ENCODE peak calls at places on chromosomes 2 and 18, in ten cellular contexts. C is stimulated activated CD4-positive, alpha-beta T cell treated with anti-CD3 and anti-CD28 coated beads, Interleukin-15, amount 100 ng/mL, for 1 hour; I is CD4-positive, alpha-beta T cell; E is cardiac fibroblast; S is HCT116; W is germinal center; K is putamen; A is left ventricle myocardium superior; U is GM03348; P is mucosa of gallbladder. T is an unnamed sample.
A peak's percentile ranks its signal among the peaks of the same experiment; 100 is the strongest.

GRCh38 chr2:74834806-74835755 is 1.2 kb downstream of the HK2 start:
- DNase-seq in C (peak; percentile 74), I (peak; percentile 37), E (peak; percentile 36), S (no peak), W (peak; percentile 53), K (no peak), A (peak; percentile 54), U (peak; percentile 71), P (no peak), T (peak; percentile 49)

GRCh38 chr2:152542995-152543481 is 174.2 kb downstream of the PRPF40A start:
- DNase-seq in C (no peak), I (no peak), E (peak; percentile 96), S (peak; percentile 41), W (no peak), K (peak; percentile 84), A (no peak), U (peak; percentile 79), P (no peak), T (no peak)

GRCh38 chr2:235773188-235773928 is 279.5 kb downstream of the AGAP1 start:
- DNase-seq in C (no peak), I (no peak), E (no peak), S (no peak), W (no peak), K (no peak), A (no peak), U (no peak), P (no peak), T (no peak)

GRCh38 chr2:101751875-101752619 is 54.5 kb downstream of the MAP4K4 start:
- DNase-seq in C (no peak), I (no peak), E (no peak), S (no peak), W (peak; percentile 72), K (no peak), A (no peak), U (no peak), P (no peak), T (no peak)

GRCh38 chr2:10264506-10265327 is 38.0 kb upstream of the HPCAL1 start:
- DNase-seq in C (no peak), I (no peak), E (no peak), S (no peak), W (no peak), K (no peak), A (no peak), U (no peak), P (no peak), T (no peak)

GRCh38 chr2:72603481-72603880 is 222.4 kb downstream of the EXOC6B start:
- DNase-seq in C (no peak), I (no peak), E (peak; percentile 14), S (no peak), W (no peak), K (no peak), A (no peak), U (no peak), P (no peak), T (no peak)

GRCh38 chr18:12726774-12727550 is 24.1 kb downstream of the PSMG2 start:
- DNase-seq in C (no peak), I (peak; percentile 36), E (peak; percentile 89), S (peak; percentile 49), W (peak; percentile 77), K (peak; percentile 75), A (no peak), U (peak; percentile 80), P (peak; percentile 66), T (peak; percentile 38)

GRCh38 chr2:46315103-46315890 is 18.1 kb downstream of the EPAS1 start:
- DNase-seq in C (no peak), I (no peak), E (peak; percentile 100), S (peak; percentile 52), W (no peak), K (peak; percentile 45), A (peak; percentile 89), U (peak; percentile 90), P (peak; percentile 94), T (no peak)

GRCh38 chr2:162153608-162154224 is 1.7 kb upstream of the GCG start:
- DNase-seq in C (peak; percentile 3), I (peak; percentile 42), E (peak; percentile 74), S (peak; percentile 52), W (peak; percentile 25), K (peak; percentile 56), A (no peak), U (peak; percentile 11), P (peak; percentile 65), T (peak; percentile 44)

GRCh38 chr2:240170354-240170735 is 29.9 kb upstream of the OTOS start:
- DNase-seq in C (no peak), I (no peak), E (no peak), S (no peak), W (no peak), K (no peak), A (no peak), U (no peak), P (no peak), T (no peak)

GRCh38 chr2:30940805-30941204 is 133.6 kb upstream of the CAPN13 start:
- DNase-seq in C (no peak), I (no peak), E (no peak), S (no peak), W (no peak), K (no peak), A (no peak), U (no peak), P (no peak), T (no peak)

GRCh38 chr2:37802899-37803379 is 122.1 kb upstream of the RMDN2 start:
- DNase-seq in C (no peak), I (no peak), E (peak; percentile 92), S (no peak), W (no peak), K (no peak), A (no peak), U (peak; percentile 68), P (no peak), T (no peak)